ENCODE peak calls at places on chromosomes 7 and 10, in four cellular contexts. G is HCT116, M is neural progenitor cell, W is OCI-LY7. A is an unnamed sample. For H3K4me1, the result is how much of the 10 kb centered on the place peaks cover.

GRCh38 chr7:1931951-1932270 is 261.8 kb downstream of the ELFN1 start:
- DNase-seq in G (no peak), M (no peak), W (no peak), A (no peak)

GRCh38 chr7:113159746-113160339 is 41.5 kb upstream of the SMIM30 start:
- DNase-seq in G (peak), M (peak), W (peak), A (peak)

GRCh38 chr10:5732141-5732540 is 47.5 kb downstream of the TASOR2 start:
- DNase-seq in G (no peak), M (no peak), W (no peak), A (no peak)

GRCh38 chr10:112565434-112566053 is 118.5 kb downstream of the VTI1A start:
- DNase-seq in G (peak), M (peak), W (peak), A (peak)

GRCh38 chr7:75915416-75916156 is 631 bp downstream of the POR start:
- DNase-seq in G (no peak), M (peak), W (peak), A (peak)

GRCh38 chr10:12333382-12334185 is 15.8 kb upstream of the CAMK1D start:
- DNase-seq in G (peak), M (no peak), W (no peak), A (no peak)

GRCh38 chr10:127018766-127019165 is 113.5 kb downstream of the DOCK1 start:
- DNase-seq in G (no peak), M (no peak), W (no peak), A (peak)

GRCh38 chr7:154480817-154481216 is 428.6 kb downstream of the DPP6 start:
- DNase-seq in G (no peak), M (no peak), W (no peak), A (no peak)

GRCh38 chr7:1158203-1159126 is 1.5 kb downstream of the ZFAND2A start:
- DNase-seq in G (no peak), M (no peak), W (no peak), A (no peak)

GRCh38 chr7:150385240-150385830 is 6.2 kb downstream of the ZNF775 start:
- DNase-seq in G (no peak), M (peak), W (no peak), A (no peak)

GRCh38 chr7:103446046-103446520 is at the start of gene SLC26A5:
- DNase-seq in G (no peak), M (peak), W (no peak), A (no peak)

GRCh38 chr7:152894295-152895170 is 135.0 kb downstream of the ACTR3B start:
- DNase-seq in G (no peak), M (peak), W (peak), A (no peak)

GRCh38 chr10:3131098-3131497 is 41.5 kb downstream of the PITRM1 start:
- DNase-seq in G (no peak), M (no peak), W (no peak), A (no peak)
- H3K4me2 ChIP-seq in G (no peak), M (no peak), W (no peak), A (no peak)

GRCh38 chr10:44314802-44315460 is 70.0 kb downstream of the CXCL12 start:
- DNase-seq in G (no peak), M (no peak), W (no peak), A (no peak)
- H3K4me1 ChIP-seq in G (under half), M (under half), W (under half), A (under half)

GRCh38 chr7:141366098-141366621 is 185.1 kb upstream of the AGK start:
- DNase-seq in G (no peak), M (peak), W (no peak), A (no peak)
- H3K4me2 ChIP-seq in G (no peak), M (peak), W (no peak), A (no peak)

DNA sequence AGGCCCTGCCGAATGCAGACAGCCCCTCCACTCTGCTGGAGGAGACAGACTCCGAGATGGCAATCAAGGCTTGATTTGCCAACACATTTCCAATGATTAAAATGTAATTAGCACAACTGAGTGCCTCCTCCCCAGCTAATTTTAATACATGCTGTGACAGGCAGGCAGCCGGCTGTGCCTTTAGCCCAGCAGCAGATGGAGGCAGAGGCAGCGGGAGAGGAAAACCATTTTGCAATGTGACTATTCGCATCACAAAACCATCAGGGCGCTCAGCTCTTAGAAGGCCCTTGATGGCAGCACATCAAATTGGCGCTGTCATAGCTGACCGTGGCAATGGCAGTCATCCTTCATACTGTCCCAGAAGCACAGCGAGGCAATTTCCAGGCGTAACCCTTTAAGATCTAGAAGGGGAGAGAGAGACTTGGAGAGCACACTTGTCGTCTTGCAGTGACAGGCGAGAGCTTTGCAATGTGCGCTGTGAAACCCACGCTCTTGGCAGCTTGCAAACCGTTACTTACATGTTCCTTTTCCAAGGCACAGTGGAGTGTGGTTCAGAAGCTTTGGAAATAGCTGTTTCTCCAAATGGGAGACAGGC is 714.8 kb upstream of the GALNT17 start:
- DNase-seq in G (no peak), M (peak), W (peak), A (peak)
- H3K4me1 ChIP-seq in G (under half), M (under half), W (half or more), A (half or more)

DNA sequence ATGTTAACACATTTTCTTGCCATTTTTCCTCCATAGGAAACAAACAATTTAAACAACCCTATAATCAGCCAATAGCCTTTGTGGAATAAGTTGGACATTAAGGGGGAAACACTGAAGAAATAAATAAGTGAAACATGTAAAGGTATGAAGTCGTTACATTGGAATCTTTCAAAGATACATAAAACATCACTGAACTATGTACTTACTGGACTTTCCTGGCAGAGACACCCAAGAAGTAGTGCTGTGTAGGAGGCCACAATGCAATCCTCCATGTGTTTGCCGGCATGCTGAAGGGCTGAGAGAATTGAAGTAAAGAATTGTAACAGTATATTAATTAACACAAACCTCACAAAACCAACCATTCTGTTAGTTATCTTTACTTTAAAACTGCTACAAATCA is 76.5 kb upstream of the GRID1 start:
- DNase-seq in G (no peak), M (no peak), W (no peak), A (no peak)
- H3K4me2 ChIP-seq in G (no peak), M (no peak), W (no peak), A (no peak)

DNA sequence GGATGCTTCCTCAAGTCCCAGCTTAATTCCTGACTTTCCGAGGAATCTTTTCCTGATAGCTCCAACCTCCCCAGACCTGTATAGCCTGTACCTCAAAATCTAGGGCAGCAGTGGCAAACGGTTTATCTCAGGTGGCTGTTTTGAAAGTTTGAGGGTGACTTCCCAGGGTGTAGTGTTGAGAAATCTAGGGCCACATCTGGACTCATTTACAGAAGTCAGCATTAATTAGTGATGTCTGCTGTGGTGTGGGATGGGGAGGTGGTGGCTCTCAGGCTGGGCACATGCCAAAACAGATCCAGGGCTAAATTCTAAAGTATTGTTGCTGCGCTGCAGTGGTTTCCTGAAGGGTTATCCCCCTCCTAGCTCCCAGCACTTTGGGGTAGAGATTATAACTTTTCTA is 38.0 kb downstream of the UNC5B start:
- DNase-seq in G (no peak), M (no peak), W (no peak), A (no peak)
- H3K4me1 ChIP-seq in G (under half), M (half or more), W (under half), A (under half)

A was measured in Karpas-422.